ENCODE peak calls at places on chromosomes 12 and 14, in six cellular contexts. One of them, this sample, is unnamed.

GRCh38 chr12:95554532-95555071 is 3.3 kb upstream of the USP44 start:
- DNase-seq in pancreas: no peak
- DNase-seq in GM23248: no peak
- DNase-seq in neuronal stem cell: no peak
- DNase-seq in adrenal gland: no peak
- DNase-seq in gastrocnemius medialis: no peak
- DNase-seq in this sample: no peak

GRCh38 chr12:123164222-123164621 is 13.3 kb upstream of the PITPNM2 start:
- DNase-seq in gastrocnemius medialis: no peak
- DNase-seq in neuronal stem cell: no peak
- DNase-seq in pancreas: no peak
- DNase-seq in GM23248: no peak
- DNase-seq in adrenal gland: no peak
- DNase-seq in this sample: no peak

GRCh38 chr12:54667945-54668344 is 19.8 kb upstream of the DCD start:
- DNase-seq in GM23248: no peak
- DNase-seq in neuronal stem cell: no peak
- DNase-seq in gastrocnemius medialis: no peak
- DNase-seq in adrenal gland: no peak
- DNase-seq in pancreas: no peak
- DNase-seq in this sample: no peak

GRCh38 chr12:87988534-87988933 is 40.7 kb downstream of the C12orf50 start:
- DNase-seq in GM23248: no peak
- DNase-seq in pancreas: no peak
- DNase-seq in adrenal gland: no peak
- DNase-seq in gastrocnemius medialis: no peak
- DNase-seq in neuronal stem cell: no peak
- DNase-seq in this sample: no peak

GRCh38 chr12:132429122-132429931 is 60.6 kb upstream of the FBRSL1 start:
- DNase-seq in GM23248: no peak
- DNase-seq in gastrocnemius medialis: no peak
- DNase-seq in pancreas: peak; percentile 93
- DNase-seq in neuronal stem cell: no peak
- DNase-seq in adrenal gland: no peak
- DNase-seq in this sample: no peak

GRCh38 chr12:69007166-69007857 is 74.3 kb upstream of the CPM start:
- DNase-seq in neuronal stem cell: peak; percentile 27
- DNase-seq in pancreas: no peak
- DNase-seq in gastrocnemius medialis: peak; percentile 12
- DNase-seq in adrenal gland: no peak
- DNase-seq in GM23248: peak; percentile 85
- DNase-seq in this sample: no peak

GRCh38 chr12:4272014-4272975 is 1.3 kb upstream of the CCND2 start:
- DNase-seq in adrenal gland: peak; percentile 94
- DNase-seq in gastrocnemius medialis: peak; percentile 55
- DNase-seq in neuronal stem cell: peak; percentile 84
- DNase-seq in pancreas: peak; percentile 64
- DNase-seq in GM23248: peak; percentile 43
- DNase-seq in this sample: peak; percentile 77

GRCh38 chr14:101980700-101981099 is 16.3 kb downstream of the DYNC1H1 start:
- DNase-seq in gastrocnemius medialis: peak; percentile 92
- DNase-seq in GM23248: peak; percentile 99
- DNase-seq in pancreas: peak; percentile 75
- DNase-seq in neuronal stem cell: no peak
- DNase-seq in adrenal gland: peak; percentile 93
- DNase-seq in this sample: peak; percentile 72

GRCh38 chr12:95516757-95517156 is 34.5 kb downstream of the USP44 start:
- DNase-seq in GM23248: no peak
- DNase-seq in neuronal stem cell: no peak
- DNase-seq in gastrocnemius medialis: no peak
- DNase-seq in adrenal gland: no peak
- DNase-seq in pancreas: no peak
- DNase-seq in this sample: no peak

GRCh38 chr14:36514278-36515104 is 5.5 kb downstream of the NKX2-1 start:
- DNase-seq in GM23248: no peak
- DNase-seq in neuronal stem cell: no peak
- DNase-seq in adrenal gland: no peak
- DNase-seq in pancreas: no peak
- DNase-seq in gastrocnemius medialis: no peak
- DNase-seq in this sample: no peak

GRCh38 chr12:104353012-104353981 is 49.8 kb downstream of the EID3 start:
- DNase-seq in pancreas: no peak
- DNase-seq in neuronal stem cell: no peak
- DNase-seq in gastrocnemius medialis: no peak
- DNase-seq in GM23248: no peak
- DNase-seq in adrenal gland: peak; percentile 44
- DNase-seq in this sample: no peak

GRCh38 chr12:11958216-11959091 is 112.3 kb upstream of the BCL2L14 start:
- DNase-seq in gastrocnemius medialis: no peak
- DNase-seq in pancreas: no peak
- DNase-seq in GM23248: peak; percentile 97
- DNase-seq in neuronal stem cell: no peak
- DNase-seq in adrenal gland: no peak
- DNase-seq in this sample: no peak

GRCh38 chr14:37594916-37595808 is at the start of the genes FOXA1 and TTC6:
- DNase-seq in GM23248: peak; percentile 69
- DNase-seq in adrenal gland: no peak
- DNase-seq in pancreas: peak; percentile 48
- DNase-seq in gastrocnemius medialis: no peak
- DNase-seq in neuronal stem cell: peak; percentile 41
- DNase-seq in this sample: no peak

GRCh38 chr14:37598085-37598972 is 2.9 kb downstream of the TTC6 start:
- DNase-seq in pancreas: no peak
- DNase-seq in GM23248: no peak
- DNase-seq in gastrocnemius medialis: no peak
- DNase-seq in adrenal gland: no peak
- DNase-seq in neuronal stem cell: no peak
- DNase-seq in this sample: no peak

GRCh38 chr14:37595809-37596595 is 573 bp downstream of the TTC6 start:
- DNase-seq in pancreas: peak; percentile 47
- DNase-seq in neuronal stem cell: peak; percentile 46
- DNase-seq in GM23248: peak; percentile 53
- DNase-seq in gastrocnemius medialis: no peak
- DNase-seq in adrenal gland: no peak
- DNase-seq in this sample: no peak

GRCh38 chr14:37597538-37598084 is 2.2 kb downstream of the TTC6 start:
- DNase-seq in GM23248: peak; percentile 28
- DNase-seq in neuronal stem cell: no peak
- DNase-seq in adrenal gland: no peak
- DNase-seq in pancreas: no peak
- DNase-seq in gastrocnemius medialis: no peak
- DNase-seq in this sample: no peak

GRCh38 chr14:37596790-37597189 is 1.4 kb downstream of the TTC6 start:
- DNase-seq in GM23248: no peak
- DNase-seq in gastrocnemius medialis: no peak
- DNase-seq in adrenal gland: no peak
- DNase-seq in pancreas: no peak
- DNase-seq in neuronal stem cell: no peak
- DNase-seq in this sample: no peak
- H3K4me3 ChIP-seq in GM23248: no peak overlapping the region
- H3K4me3 ChIP-seq in gastrocnemius medialis: no peak overlapping the region
- H3K4me3 ChIP-seq in adrenal gland: no peak overlapping the region
- H3K4me3 ChIP-seq in pancreas: no peak overlapping the region
- H3K4me3 ChIP-seq in neuronal stem cell: no peak overlapping the region
- H3K4me3 ChIP-seq in this sample: no peak overlapping the region

DNA sequence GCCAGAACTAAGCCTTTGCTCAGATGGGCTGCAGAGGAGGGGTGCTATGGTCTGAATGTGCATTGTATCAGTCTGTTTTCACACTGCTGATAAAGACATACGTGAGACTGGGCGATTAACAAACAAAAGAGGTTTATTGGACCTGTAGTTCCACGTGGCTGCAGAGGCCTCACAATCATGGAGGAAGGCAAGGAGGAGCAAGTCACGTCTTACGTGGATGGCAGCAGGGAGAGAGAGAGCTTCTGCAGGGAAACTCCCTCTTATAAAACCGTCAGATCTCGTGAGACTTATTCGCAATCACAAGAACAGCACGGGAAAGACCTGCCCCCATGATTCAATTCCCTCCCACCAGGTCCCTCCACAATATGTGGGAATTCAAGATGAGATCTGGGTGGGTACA is 3.8 kb upstream of the BRF1 start:
- DNase-seq in gastrocnemius medialis: no peak
- DNase-seq in neuronal stem cell: no peak
- DNase-seq in pancreas: no peak
- DNase-seq in adrenal gland: no peak
- DNase-seq in GM23248: no peak
- DNase-seq in this sample: no peak
- H3K4me1 ChIP-seq in gastrocnemius medialis: peaks cover 5% of the 10 kb centered on the region
- H3K4me1 ChIP-seq in neuronal stem cell: no peaks in the 10 kb centered on the region
- H3K4me1 ChIP-seq in pancreas: peaks cover 4% of the 10 kb centered on the region
- H3K4me1 ChIP-seq in adrenal gland: peaks cover 5% of the 10 kb centered on the region
- H3K4me1 ChIP-seq in GM23248: no peaks in the 10 kb centered on the region
- H3K4me1 ChIP-seq in this sample: peaks cover 8% of the 10 kb centered on the region

GRCh38 chr12:3168223-3168770 is 91.1 kb downstream of the TSPAN9 start:
- DNase-seq in pancreas: no peak
- DNase-seq in neuronal stem cell: no peak
- DNase-seq in adrenal gland: no peak
- DNase-seq in gastrocnemius medialis: no peak
- DNase-seq in GM23248: no peak
- DNase-seq in this sample: no peak
- H3K27ac ChIP-seq in pancreas: no peak overlapping the region
- H3K27ac ChIP-seq in neuronal stem cell: no peak overlapping the region
- H3K27ac ChIP-seq in adrenal gland: no peak overlapping the region
- H3K27ac ChIP-seq in gastrocnemius medialis: no peak overlapping the region
- H3K27ac ChIP-seq in GM23248: peak overlapping the region; percentile 83
- H3K27ac ChIP-seq in this sample: no peak overlapping the region

GRCh38 chr12:16587514-16587913 is 18.4 kb downstream of the LMO3 start:
- DNase-seq in GM23248: no peak
- DNase-seq in neuronal stem cell: no peak
- DNase-seq in gastrocnemius medialis: no peak
- DNase-seq in pancreas: no peak
- DNase-seq in adrenal gland: no peak
- DNase-seq in this sample: no peak
- H3K4me3 ChIP-seq in GM23248: no peak overlapping the region
- H3K4me3 ChIP-seq in neuronal stem cell: no peak overlapping the region
- H3K4me3 ChIP-seq in gastrocnemius medialis: no peak overlapping the region
- H3K4me3 ChIP-seq in pancreas: no peak overlapping the region
- H3K4me3 ChIP-seq in adrenal gland: no peak overlapping the region
- H3K4me3 ChIP-seq in this sample: no peak overlapping the region

GRCh38 chr12:6943719-6944380 is at the start of the genes C12orf57 and RNU7-1:
- DNase-seq in neuronal stem cell: peak; percentile 76
- DNase-seq in gastrocnemius medialis: peak; percentile 79
- DNase-seq in GM23248: peak; percentile 90
- DNase-seq in pancreas: peak; percentile 86
- DNase-seq in adrenal gland: peak; percentile 94
- DNase-seq in this sample: peak; percentile 88

GRCh38 chr12:6943387-6943718 is 263 bp upstream of the RNU7-1 start:
- DNase-seq in pancreas: peak; percentile 83
- DNase-seq in GM23248: peak; percentile 96
- DNase-seq in neuronal stem cell: peak; percentile 89
- DNase-seq in adrenal gland: peak; percentile 98
- DNase-seq in gastrocnemius medialis: peak; percentile 88
- DNase-seq in this sample: peak; percentile 87

GRCh38 chr12:6941267-6941666 is 2.3 kb upstream of the RNU7-1 start:
- DNase-seq in gastrocnemius medialis: no peak
- DNase-seq in adrenal gland: peak; percentile 78
- DNase-seq in pancreas: no peak
- DNase-seq in GM23248: no peak
- DNase-seq in neuronal stem cell: no peak
- DNase-seq in this sample: peak; percentile 61

GRCh38 chr12:6941786-6942185 is 1.8 kb upstream of the RNU7-1 start:
- DNase-seq in GM23248: no peak
- DNase-seq in pancreas: no peak
- DNase-seq in adrenal gland: peak; percentile 76
- DNase-seq in gastrocnemius medialis: no peak
- DNase-seq in neuronal stem cell: no peak
- DNase-seq in this sample: no peak

DNA sequence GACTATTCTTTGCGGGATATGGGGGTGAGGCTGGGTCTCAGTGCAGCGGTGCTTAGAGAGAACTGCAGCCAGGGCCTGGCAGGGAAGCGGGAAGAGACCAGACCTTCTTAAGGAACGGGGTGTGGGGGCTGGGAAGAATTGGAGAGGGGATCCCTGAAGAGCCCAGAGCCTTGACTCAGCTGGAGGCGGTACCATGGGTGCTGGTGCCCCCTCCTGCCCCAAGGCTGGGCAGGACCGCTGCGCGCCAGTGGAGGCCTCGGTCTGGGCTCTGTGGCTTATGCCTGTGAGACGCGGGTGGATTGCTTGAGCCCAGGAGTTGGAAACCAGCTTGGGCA is 1.3 kb upstream of the RNU7-1 start:
- DNase-seq in neuronal stem cell: no peak
- DNase-seq in gastrocnemius medialis: peak; percentile 43
- DNase-seq in GM23248: no peak
- DNase-seq in pancreas: no peak
- DNase-seq in adrenal gland: peak; percentile 81
- DNase-seq in this sample: peak; percentile 19
- H3K4me1 ChIP-seq in neuronal stem cell: peaks cover 11% of the 10 kb centered on the region
- H3K4me1 ChIP-seq in gastrocnemius medialis: peaks cover 47% of the 10 kb centered on the region
- H3K4me1 ChIP-seq in GM23248: peaks cover 20% of the 10 kb centered on the region
- H3K4me1 ChIP-seq in pancreas: peaks cover 28% of the 10 kb centered on the region
- H3K4me1 ChIP-seq in adrenal gland: peaks cover 31% of the 10 kb centered on the region
- H3K4me1 ChIP-seq in this sample: peaks cover 37% of the 10 kb centered on the region

GRCh38 chr14:68888025-68888850 is 90.9 kb downstream of the ACTN1 start:
- DNase-seq in GM23248: no peak
- DNase-seq in adrenal gland: no peak
- DNase-seq in neuronal stem cell: no peak
- DNase-seq in gastrocnemius medialis: no peak
- DNase-seq in pancreas: no peak
- DNase-seq in this sample: peak; percentile 42

GRCh38 chr14:68885226-68886108 is 92.6 kb upstream of the ZFP36L1 start:
- DNase-seq in gastrocnemius medialis: no peak
- DNase-seq in neuronal stem cell: no peak
- DNase-seq in GM23248: no peak
- DNase-seq in adrenal gland: no peak
- DNase-seq in pancreas: no peak
- DNase-seq in this sample: peak; percentile 49

GRCh38 chr14:68888883-68889282 is 90.2 kb downstream of the ACTN1 start:
- DNase-seq in adrenal gland: no peak
- DNase-seq in GM23248: no peak
- DNase-seq in gastrocnemius medialis: no peak
- DNase-seq in neuronal stem cell: no peak
- DNase-seq in pancreas: no peak
- DNase-seq in this sample: peak; percentile 6

GRCh38 chr14:68884031-68885030 is 91.5 kb upstream of the ZFP36L1 start:
- DNase-seq in neuronal stem cell: no peak
- DNase-seq in GM23248: peak; percentile 99
- DNase-seq in gastrocnemius medialis: peak; percentile 88
- DNase-seq in pancreas: no peak
- DNase-seq in adrenal gland: no peak
- DNase-seq in this sample: peak; percentile 60

GRCh38 chr14:68886109-68886434 is 93.0 kb downstream of the ACTN1 start:
- DNase-seq in gastrocnemius medialis: no peak
- DNase-seq in GM23248: no peak
- DNase-seq in adrenal gland: no peak
- DNase-seq in pancreas: no peak
- DNase-seq in neuronal stem cell: no peak
- DNase-seq in this sample: no peak
- H3K27ac ChIP-seq in gastrocnemius medialis: no peak overlapping the region
- H3K27ac ChIP-seq in GM23248: no peak overlapping the region
- H3K27ac ChIP-seq in adrenal gland: no peak overlapping the region
- H3K27ac ChIP-seq in pancreas: no peak overlapping the region
- H3K27ac ChIP-seq in neuronal stem cell: no peak overlapping the region
- H3K27ac ChIP-seq in this sample: no peak overlapping the region